ENCODE peak calls at places on chromosomes 2 and 18, in four cellular contexts. L is ascending aorta, X is DND-41, E is AG04450. M is an unnamed sample.

GRCh38 chr18:37251679-37252078 is 313.9 kb downstream of the CELF4 start:
- DNase-seq in L (no peak), X (no peak), E (no peak), M (no peak)

GRCh38 chr18:23136326-23137092 is 1.2 kb downstream of the CABLES1 start:
- DNase-seq in L (peak), X (no peak), E (no peak), M (no peak)

GRCh38 chr2:170238776-170239175 is 60.8 kb downstream of the MYO3B start:
- DNase-seq in L (no peak), X (no peak), E (no peak), M (no peak)

GRCh38 chr2:119678021-119678656 is 862 bp upstream of the TMEM177 start:
- DNase-seq in L (peak), X (no peak), E (no peak), M (no peak)

GRCh38 chr18:45713239-45713638 is 10.7 kb upstream of the SLC14A1 start:
- DNase-seq in L (no peak), X (no peak), E (no peak), M (no peak)

GRCh38 chr2:221533299-221533698 is 38.8 kb downstream of the EPHA4 start:
- DNase-seq in L (no peak), X (no peak), E (no peak), M (no peak)

GRCh38 chr18:49757513-49758262 is 55.6 kb downstream of the ACAA2 start:
- DNase-seq in L (no peak), X (peak), E (no peak), M (no peak)

GRCh38 chr2:23250371-23250770 is 134.6 kb upstream of the KLHL29 start:
- DNase-seq in L (no peak), X (no peak), E (no peak), M (no peak)

GRCh38 chr18:55328301-55328700 is 259.7 kb downstream of the TCF4 start:
- DNase-seq in L (no peak), X (no peak), E (no peak), M (no peak)

GRCh38 chr18:26862084-26862483 is 3.4 kb downstream of the AQP4 start:
- DNase-seq in L (no peak), X (no peak), E (no peak), M (no peak)

GRCh38 chr2:105081006-105081701 is 43.3 kb downstream of the MRPS9 start:
- DNase-seq in L (no peak), X (no peak), E (no peak), M (no peak)

GRCh38 chr2:149307014-149307413 is 23.4 kb upstream of the LYPD6 start:
- DNase-seq in L (no peak), X (no peak), E (no peak), M (no peak)

GRCh38 chr18:35277633-35278032 is 12.4 kb downstream of the ZSCAN30 start:
- DNase-seq in L (no peak), X (no peak), E (no peak), M (no peak)

GRCh38 chr2:15832310-15832709 is 108.0 kb upstream of the MYCN start:
- DNase-seq in L (no peak), X (no peak), E (no peak), M (no peak)

GRCh38 chr2:240411261-240412160 is 24.0 kb upstream of the GPC1 start:
- DNase-seq in L (peak), X (no peak), E (no peak), M (no peak)

GRCh38 chr2:45540942-45541341 is 70.1 kb downstream of the SRBD1 start:
- DNase-seq in L (no peak), X (peak), E (no peak), M (no peak)

GRCh38 chr18:5601188-5601624 is 57.4 kb upstream of the EPB41L3 start:
- DNase-seq in L (no peak), X (no peak), E (no peak), M (no peak)

GRCh38 chr2:11532434-11533055 is 1.3 kb upstream of the GREB1 start:
- DNase-seq in L (no peak), X (no peak), E (no peak), M (no peak)

GRCh38 chr2:224982226-224982625 is 60.0 kb downstream of the DOCK10 start:
- DNase-seq in L (no peak), X (no peak), E (no peak), M (no peak)

GRCh38 chr18:48454146-48454796 is 45.1 kb upstream of the ZBTB7C start:
- DNase-seq in L (no peak), X (no peak), E (no peak), M (no peak)

GRCh38 chr2:227524665-227525064 is 52.7 kb downstream of the AGFG1 start:
- DNase-seq in L (no peak), X (no peak), E (no peak), M (no peak)
- TF ChIP-seq CTCF in L (no peak), X (no peak), E (no peak), M (no peak)

GRCh38 chr2:110682872-110683271 is 5.0 kb upstream of the BUB1 start:
- DNase-seq in L (no peak), X (no peak), E (no peak), M (no peak)

GRCh38 chr2:110690345-110690965 is 12.6 kb upstream of the BUB1 start:
- DNase-seq in L (no peak), X (no peak), E (no peak), M (no peak)

GRCh38 chr2:110691612-110692258 is 13.9 kb upstream of the BUB1 start:
- DNase-seq in L (no peak), X (no peak), E (no peak), M (no peak)

DNA sequence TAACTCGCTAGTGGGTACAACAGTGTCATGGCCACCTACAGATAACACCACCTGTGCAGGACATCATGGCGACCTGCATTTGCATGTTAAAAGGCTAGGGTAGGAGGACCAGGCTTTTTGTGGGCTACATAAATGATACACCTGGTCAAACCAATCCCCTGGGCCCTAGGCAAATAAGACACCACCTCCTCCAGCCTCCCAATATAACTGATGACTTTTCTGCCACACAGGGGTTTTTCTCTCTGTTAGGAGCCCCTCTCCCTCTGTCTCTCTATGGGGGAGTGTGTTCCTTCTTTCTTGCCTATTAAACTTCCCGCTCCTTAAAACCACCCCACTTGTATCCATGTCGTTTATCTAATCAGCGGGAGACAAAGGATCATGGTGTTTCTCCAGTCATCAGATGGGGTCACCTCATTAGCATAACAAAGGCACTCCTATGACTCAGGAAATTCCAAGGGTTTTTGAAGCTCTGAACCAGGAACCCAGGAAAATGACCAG is 10.8 kb upstream of the BUB1 start:
- DNase-seq in L (no peak), X (no peak), E (no peak), M (no peak)
- H3K4me3 ChIP-seq in L (no peak), X (no peak), E (no peak), M (no peak)

GRCh38 chr2:237921967-237922492 is 44.8 kb upstream of the UBE2F start:
- DNase-seq in L (no peak), X (no peak), E (no peak), M (no peak)

GRCh38 chr2:237920673-237921072 is 46.1 kb upstream of the UBE2F start:
- DNase-seq in L (no peak), X (no peak), E (no peak), M (peak)

GRCh38 chr2:237922641-237923361 is 44.0 kb upstream of the UBE2F start:
- DNase-seq in L (peak), X (no peak), E (no peak), M (no peak)

GRCh38 chr2:237924164-237924534 is 42.7 kb upstream of the UBE2F start:
- DNase-seq in L (no peak), X (no peak), E (no peak), M (no peak)

DNA sequence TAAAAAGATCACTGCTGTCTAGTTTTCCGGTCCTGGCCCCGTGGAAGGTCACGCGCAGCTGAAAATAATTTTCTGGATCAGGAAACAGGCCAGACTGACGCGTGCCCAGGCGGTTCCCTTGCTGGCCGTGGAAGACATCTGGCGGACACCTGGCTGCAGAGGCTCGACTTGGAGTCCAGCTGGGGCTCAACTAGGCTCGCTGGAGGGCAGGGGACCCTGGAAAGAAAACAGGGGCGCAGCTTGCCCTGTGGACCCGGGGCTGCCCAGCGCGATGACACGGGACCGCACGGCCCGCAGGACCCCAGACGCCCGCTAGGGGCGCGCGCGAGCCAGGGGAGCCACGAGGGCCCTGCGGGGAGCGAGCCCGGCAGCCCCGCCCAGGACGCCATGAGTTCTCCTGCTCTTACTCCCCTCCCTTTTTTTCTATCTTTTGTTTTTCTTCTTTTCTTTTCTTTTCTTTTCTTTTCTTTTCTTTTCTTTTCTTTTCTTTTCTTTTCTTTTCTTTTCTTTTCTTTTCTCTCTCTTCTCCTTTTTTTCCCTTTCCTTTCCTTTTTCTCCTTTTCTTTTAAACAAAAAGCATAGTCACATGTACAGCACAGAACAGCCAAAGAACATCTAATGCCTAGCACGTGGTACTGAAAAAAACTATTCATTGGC is 43.2 kb upstream of the UBE2F start:
- DNase-seq in L (peak), X (no peak), E (peak), M (peak)
- TF ChIP-seq CTCF in L (peak), X (peak), E (peak), M (peak)

DNA sequence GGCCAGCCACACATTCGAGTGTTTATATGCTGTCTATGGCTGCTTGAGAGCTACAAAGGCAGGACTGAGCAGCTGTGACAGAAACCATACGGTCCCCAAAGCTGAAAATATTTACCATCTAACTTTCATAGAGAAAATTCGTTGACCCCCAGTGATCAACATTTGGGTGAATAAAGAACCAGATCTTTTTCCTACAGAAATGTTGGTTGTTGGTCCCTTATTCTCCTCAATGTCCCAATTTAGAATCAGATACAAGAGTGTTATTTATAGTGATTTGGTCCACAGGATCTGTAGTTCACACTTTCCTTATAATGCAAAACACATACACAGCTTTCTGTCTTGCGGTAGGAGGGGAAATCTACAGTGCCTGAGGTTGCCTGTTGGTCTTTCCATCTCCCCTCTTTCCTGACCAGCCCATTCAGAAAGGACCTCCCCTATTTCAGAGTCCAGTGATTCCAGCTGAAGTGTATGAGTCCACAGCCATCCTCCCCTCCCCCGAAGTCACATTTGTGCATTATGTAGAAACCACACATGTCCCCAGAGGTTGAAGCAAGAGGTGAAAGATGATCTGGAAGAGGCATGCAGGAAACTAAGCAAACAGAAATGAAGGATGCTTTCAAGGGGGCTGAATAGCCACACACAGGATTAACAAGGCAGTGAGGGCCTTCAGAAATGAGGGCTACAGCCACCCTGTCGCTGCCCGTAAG is 61.9 kb downstream of the SPRED2 start:
- DNase-seq in L (no peak), X (no peak), E (no peak), M (no peak)
- H3K4me3 ChIP-seq in L (no peak), X (no peak), E (no peak), M (no peak)

DNA sequence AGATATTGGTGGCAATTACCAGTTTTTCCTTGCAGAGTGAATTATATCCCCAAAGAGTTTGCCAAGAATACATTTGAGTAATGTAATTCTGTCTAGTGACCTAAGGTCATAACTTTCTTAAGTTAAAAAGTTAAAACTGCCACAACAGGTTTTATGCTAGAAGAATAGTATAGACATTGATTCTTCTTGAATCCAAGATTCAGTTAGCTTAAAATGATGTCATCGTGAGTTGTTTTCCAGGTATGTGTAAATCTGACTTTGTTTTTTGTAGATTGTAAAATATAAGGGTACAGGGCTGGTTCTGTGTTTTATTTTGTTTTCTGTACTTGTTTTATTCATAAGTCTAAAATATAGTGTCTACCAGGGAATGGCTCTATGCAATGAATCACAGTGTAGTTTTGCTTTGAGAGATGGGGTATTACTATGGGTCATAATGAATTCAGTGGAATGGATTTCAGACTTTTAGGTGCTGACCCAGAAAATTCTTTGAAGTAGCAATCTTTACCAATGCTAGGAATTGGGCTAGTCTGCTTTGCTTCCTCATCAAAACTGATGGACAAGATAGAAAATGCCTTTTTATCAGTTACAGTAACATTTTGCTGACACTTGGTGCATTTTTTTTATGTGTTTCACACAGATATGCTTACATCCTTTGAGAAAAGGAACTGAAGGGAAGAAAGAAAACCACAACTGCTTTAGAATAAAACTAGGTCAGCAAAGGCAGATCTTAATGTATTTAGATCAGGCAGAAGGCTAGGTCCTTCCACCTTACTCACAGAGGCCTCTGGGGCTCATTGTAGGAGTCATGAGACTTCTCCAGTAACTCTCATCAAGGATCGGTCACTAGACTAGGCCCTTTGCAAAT is 20.8 kb upstream of the MGAT5 start:
- DNase-seq in L (no peak), X (peak), E (no peak), M (no peak)
- TF ChIP-seq CTCF in L (no peak), X (peak), E (no peak), M (no peak)

GRCh38 chr18:57805117-57805516 is 2.0 kb upstream of the ATP8B1 start:
- DNase-seq in L (no peak), X (no peak), E (no peak), M (no peak)

GRCh38 chr18:57802869-57803118 is 321 bp downstream of the ATP8B1 start:
- DNase-seq in L (no peak), X (no peak), E (no peak), M (no peak)

GRCh38 chr18:57803119-57803969 is at the start of gene ATP8B1:
- DNase-seq in L (peak), X (no peak), E (no peak), M (no peak)

GRCh38 chr18:57801379-57802165 is 1.5 kb downstream of the ATP8B1 start:
- DNase-seq in L (no peak), X (no peak), E (no peak), M (no peak)

GRCh38 chr18:57802166-57802868 is 798 bp downstream of the ATP8B1 start:
- DNase-seq in L (no peak), X (peak), E (no peak), M (no peak)
- H3K4me3 ChIP-seq in L (peak), X (no peak), E (peak), M (peak)

M was measured in HFF-Myc.